ENCODE peak calls at places on chromosomes 16 and 17, in six cellular contexts. O, F, H, I, T and Q are unnamed samples.

GRCh38 chr17:47802341-47803022 is 19.1 kb downstream of the OSBPL7 start:
- DNase-seq in I (peak), T (no peak), H (peak), F (no peak), O (peak), Q (no peak)

GRCh38 chr17:27951872-27952271 is 58.7 kb upstream of the LYRM9 start:
- DNase-seq in F (no peak), T (no peak), O (no peak), H (no peak), I (no peak), Q (no peak)

GRCh38 chr16:12436201-12436657 is 367.5 kb downstream of the CPPED1 start:
- DNase-seq in F (no peak), I (no peak), T (no peak), H (no peak), O (peak), Q (no peak)

GRCh38 chr17:2965621-2966275 is 97.7 kb downstream of the OR1D5 start:
- DNase-seq in H (no peak), O (peak), I (no peak), F (no peak), T (no peak), Q (no peak)

GRCh38 chr16:83473926-83474660 is 333.7 kb upstream of the HSBP1 start:
- DNase-seq in H (no peak), F (no peak), I (no peak), O (no peak), T (no peak), Q (no peak)

GRCh38 chr17:64706224-64707076 is 44.3 kb upstream of the SMURF2 start:
- DNase-seq in H (no peak), T (no peak), F (no peak), O (no peak), I (no peak), Q (no peak)

GRCh38 chr16:7097537-7097936 is 235.1 kb upstream of the RBFOX1 start:
- DNase-seq in F (no peak), H (no peak), O (no peak), I (no peak), T (no peak), Q (no peak)

GRCh38 chr17:66444001-66444400 is 141.6 kb downstream of the PRKCA start:
- DNase-seq in O (no peak), I (no peak), T (no peak), F (no peak), H (no peak), Q (no peak)

GRCh38 chr16:12688972-12689850 is 114.5 kb downstream of the CPPED1 start:
- DNase-seq in I (no peak), T (no peak), O (no peak), H (no peak), F (no peak), Q (no peak)

GRCh38 chr17:57463103-57463885 is 207.0 kb downstream of the MSI2 start:
- DNase-seq in O (no peak), T (no peak), F (no peak), I (no peak), H (no peak), Q (no peak)

GRCh38 chr17:56085576-56086267 is 67.6 kb upstream of the ANKFN1 start:
- DNase-seq in H (peak), O (no peak), I (no peak), T (no peak), F (no peak), Q (no peak)

GRCh38 chr17:32487460-32488176 is 825 bp downstream of the CDK5R1 start:
- DNase-seq in H (no peak), O (no peak), F (peak), I (no peak), T (no peak), Q (no peak)

GRCh38 chr17:62179525-62180161 is 114.6 kb upstream of the MED13 start:
- DNase-seq in I (no peak), F (no peak), T (no peak), H (no peak), O (no peak), Q (no peak)

GRCh38 chr17:61400786-61401279 is 1.2 kb downstream of the TBX2 start:
- DNase-seq in H (no peak), I (no peak), T (no peak), F (no peak), O (no peak), Q (no peak)

GRCh38 chr17:67993998-67994361 is 2.3 kb downstream of the C17orf58 start:
- DNase-seq in I (peak), F (no peak), O (no peak), H (no peak), T (no peak), Q (no peak)

GRCh38 chr17:30570596-30571265 is 93.5 kb downstream of the GOSR1 start:
- DNase-seq in F (no peak), I (no peak), T (no peak), O (peak), H (no peak), Q (no peak)

GRCh38 chr16:79294568-79294967 is 306.0 kb downstream of the MAF start:
- DNase-seq in I (no peak), O (no peak), F (no peak), T (no peak), H (no peak), Q (no peak)

GRCh38 chr16:70663524-70664324 is 17.4 kb downstream of the IL34 start:
- DNase-seq in I (no peak), O (peak), H (no peak), F (peak), T (no peak), Q (no peak)

GRCh38 chr16:68227183-68227793 is 8.6 kb downstream of the ESRP2 start:
- DNase-seq in H (peak), F (no peak), I (no peak), T (no peak), O (no peak), Q (no peak)

GRCh38 chr17:65855675-65856074 is 294.2 kb upstream of the AXIN2 start:
- DNase-seq in O (no peak), F (no peak), I (no peak), H (no peak), T (no peak), Q (no peak)

GRCh38 chr16:11100239-11100750 is 155.7 kb downstream of the SOCS1 start:
- DNase-seq in F (no peak), O (peak), H (no peak), I (no peak), T (peak), Q (peak)

GRCh38 chr16:19835989-19836421 is 48.6 kb downstream of the GPRC5B start:
- DNase-seq in F (no peak), T (no peak), H (no peak), O (no peak), I (no peak), Q (no peak)

GRCh38 chr16:81790772-81791171 is 11.7 kb downstream of the PLCG2 start:
- DNase-seq in I (peak), F (no peak), H (no peak), O (no peak), T (no peak), Q (no peak)
- H3K27ac ChIP-seq in I (peak), F (no peak), H (no peak), O (no peak), T (no peak), Q (no peak)

GRCh38 chr16:86573646-86574508 is 4.5 kb upstream of the FOXL1 start:
- DNase-seq in O (no peak), H (no peak), I (no peak), T (no peak), F (no peak), Q (no peak)
- H3K27ac ChIP-seq in O (no peak), H (no peak), I (no peak), T (no peak), F (no peak), Q (no peak)

GRCh38 chr17:17352836-17353624 is 49.9 kb downstream of the NT5M start:
- DNase-seq in H (no peak), F (peak), I (no peak), O (no peak), T (no peak), Q (no peak)

GRCh38 chr17:17350491-17351355 is 47.5 kb downstream of the NT5M start:
- DNase-seq in T (no peak), I (no peak), O (peak), F (peak), H (no peak), Q (no peak)

GRCh38 chr17:17351901-17352781 is 49.0 kb downstream of the NT5M start:
- DNase-seq in O (peak), H (no peak), T (peak), F (peak), I (no peak), Q (no peak)

GRCh38 chr17:17349724-17350106 is 46.5 kb downstream of the NT5M start:
- DNase-seq in H (no peak), I (no peak), F (peak), T (no peak), O (peak), Q (no peak)

GRCh38 chr17:17351356-17351891 is 48.3 kb downstream of the NT5M start:
- DNase-seq in H (no peak), O (no peak), I (no peak), T (no peak), F (peak), Q (no peak)
- H3K27ac ChIP-seq in H (no peak), O (no peak), I (no peak), T (peak), F (no peak), Q (no peak)

GRCh38 chr17:15122857-15123256 is 142.3 kb downstream of the PMP22 start:
- DNase-seq in T (no peak), I (no peak), F (no peak), O (no peak), H (no peak), Q (no peak)
- H3K27ac ChIP-seq in T (no peak), I (no peak), F (no peak), O (no peak), H (no peak), Q (no peak)

DNA sequence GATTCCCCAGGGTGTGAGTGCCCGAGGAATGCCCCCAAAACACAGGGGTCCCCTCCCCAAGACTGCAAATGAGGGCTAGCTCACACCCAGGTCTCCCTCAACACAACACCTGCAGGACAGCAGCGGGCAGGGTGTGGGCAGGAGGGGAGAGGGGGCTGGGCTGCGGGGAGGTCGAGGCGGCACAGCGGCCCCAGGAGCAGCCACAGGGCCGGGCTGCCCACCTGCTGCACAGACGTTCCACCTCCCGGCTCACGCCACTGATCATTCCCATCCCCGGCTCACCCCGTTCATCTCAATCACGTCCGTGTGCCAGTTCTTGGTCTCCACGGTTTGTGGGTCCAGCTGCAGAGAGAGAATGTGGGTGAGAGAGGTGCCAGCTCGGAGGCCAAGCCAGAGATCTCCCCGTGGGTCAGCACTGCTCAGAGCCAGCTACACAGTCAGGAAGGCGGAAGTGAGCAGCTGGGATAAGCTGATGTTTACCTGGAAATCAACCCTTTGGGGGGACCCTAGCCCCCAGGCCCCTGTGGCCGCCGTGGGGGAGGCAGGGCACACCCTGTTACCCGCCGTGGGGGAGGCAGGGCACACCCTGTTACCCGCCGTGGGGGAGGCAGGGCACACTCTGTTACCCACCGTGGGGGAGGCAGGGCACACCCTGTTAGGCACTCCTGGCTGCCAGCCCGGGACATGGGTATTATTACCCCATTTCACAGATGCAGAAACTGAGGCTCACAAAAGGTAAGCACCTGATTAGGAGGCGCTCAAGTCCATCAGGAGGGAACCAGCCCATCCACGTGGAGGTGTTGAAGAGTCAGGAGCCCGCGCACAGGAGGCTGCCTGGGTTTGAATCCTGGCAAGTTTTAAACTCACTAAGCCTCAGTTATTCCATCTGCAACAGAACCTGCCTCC is 16.1 kb downstream of the TIMM22 start:
- DNase-seq in H (no peak), O (no peak), F (peak), I (no peak), T (no peak), Q (no peak)
- H3K27ac ChIP-seq in H (no peak), O (no peak), F (no peak), I (no peak), T (no peak), Q (no peak)

GRCh38 chr17:80795090-80795609 is 196.5 kb upstream of the CHMP6 start:
- DNase-seq in T (no peak), I (no peak), H (no peak), F (no peak), O (no peak), Q (no peak)
- H3K27ac ChIP-seq in T (no peak), I (no peak), H (no peak), F (no peak), O (no peak), Q (peak)

DNA sequence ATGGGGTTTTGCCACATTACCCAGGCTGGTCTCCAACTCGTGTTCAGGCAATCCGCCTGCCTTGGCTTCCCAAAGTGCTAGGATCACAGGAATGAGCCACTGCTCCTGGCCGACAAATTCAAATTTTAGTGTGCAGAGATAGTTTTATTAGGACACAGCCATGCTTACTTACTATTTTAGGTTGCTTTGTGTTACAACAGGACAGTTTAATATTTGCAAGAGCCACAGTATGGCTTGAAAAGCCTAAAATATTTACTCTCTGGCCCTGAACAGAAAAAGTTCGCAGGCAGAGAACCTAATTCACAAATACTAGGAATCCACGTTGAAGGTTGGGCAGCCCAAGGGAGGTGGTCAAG is 12.6 kb upstream of the ETV4 start:
- DNase-seq in H (no peak), F (no peak), I (no peak), O (no peak), T (no peak), Q (no peak)
- H3K27ac ChIP-seq in H (no peak), F (no peak), I (no peak), O (no peak), T (no peak), Q (no peak)

GRCh38 chr16:1763521-1764511 is 7.5 kb downstream of the NME3 start:
- DNase-seq in H (no peak), O (peak), T (no peak), I (peak), F (no peak), Q (no peak)

GRCh38 chr16:1764971-1765370 is 6.4 kb downstream of the NME3 start:
- DNase-seq in O (no peak), I (no peak), F (no peak), H (no peak), T (no peak), Q (no peak)

GRCh38 chr16:1761751-1762150 is 9.6 kb downstream of the NME3 start:
- DNase-seq in I (no peak), H (no peak), O (no peak), F (peak), T (no peak), Q (no peak)

GRCh38 chr16:1762196-1762878 is 9.0 kb downstream of the NME3 start:
- DNase-seq in H (no peak), F (no peak), O (no peak), I (no peak), T (no peak), Q (no peak)

DNA sequence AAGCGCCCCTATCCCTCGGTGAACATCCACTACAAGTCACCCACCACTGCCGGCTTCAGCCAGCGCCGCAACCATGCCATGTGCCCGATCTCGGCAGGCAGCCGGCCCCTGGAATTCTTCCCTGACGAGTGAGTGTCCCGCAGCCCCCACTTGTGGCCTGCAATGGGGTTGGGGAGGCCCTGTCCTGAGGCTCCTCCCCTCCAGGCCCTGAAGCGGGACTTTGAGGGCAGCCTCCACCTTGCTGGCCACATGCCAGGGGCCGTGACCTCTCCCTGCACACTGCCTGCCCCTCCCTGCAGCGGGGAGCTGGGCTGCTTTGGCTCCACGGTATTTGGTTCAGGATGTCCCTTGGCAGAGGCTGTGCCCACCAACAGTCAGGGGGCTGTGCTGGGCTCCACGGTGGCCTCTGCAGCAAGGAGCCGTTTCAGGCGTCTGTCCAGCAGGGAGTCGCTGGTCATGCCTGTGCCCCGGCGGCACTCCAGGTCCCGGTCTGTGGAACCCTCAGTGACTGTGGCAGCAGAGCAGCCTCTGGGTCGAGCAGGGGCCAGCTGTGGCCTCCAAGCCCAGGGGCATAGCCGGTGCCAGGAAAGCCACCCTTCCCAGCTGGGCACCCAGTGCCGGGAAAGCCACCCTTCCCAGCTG is 8.3 kb downstream of the NME3 start:
- DNase-seq in O (peak), H (no peak), F (no peak), I (no peak), T (no peak), Q (no peak)
- H3K27ac ChIP-seq in O (no peak), H (no peak), F (no peak), I (no peak), T (no peak), Q (no peak)

GRCh38 chr17:45262516-45263476 is 902 bp upstream of the SPATA32 start:
- DNase-seq in H (no peak), O (peak), I (no peak), T (no peak), F (peak), Q (no peak)
- H3K27ac ChIP-seq in H (no peak), O (no peak), I (no peak), T (peak), F (no peak), Q (no peak)

DNA sequence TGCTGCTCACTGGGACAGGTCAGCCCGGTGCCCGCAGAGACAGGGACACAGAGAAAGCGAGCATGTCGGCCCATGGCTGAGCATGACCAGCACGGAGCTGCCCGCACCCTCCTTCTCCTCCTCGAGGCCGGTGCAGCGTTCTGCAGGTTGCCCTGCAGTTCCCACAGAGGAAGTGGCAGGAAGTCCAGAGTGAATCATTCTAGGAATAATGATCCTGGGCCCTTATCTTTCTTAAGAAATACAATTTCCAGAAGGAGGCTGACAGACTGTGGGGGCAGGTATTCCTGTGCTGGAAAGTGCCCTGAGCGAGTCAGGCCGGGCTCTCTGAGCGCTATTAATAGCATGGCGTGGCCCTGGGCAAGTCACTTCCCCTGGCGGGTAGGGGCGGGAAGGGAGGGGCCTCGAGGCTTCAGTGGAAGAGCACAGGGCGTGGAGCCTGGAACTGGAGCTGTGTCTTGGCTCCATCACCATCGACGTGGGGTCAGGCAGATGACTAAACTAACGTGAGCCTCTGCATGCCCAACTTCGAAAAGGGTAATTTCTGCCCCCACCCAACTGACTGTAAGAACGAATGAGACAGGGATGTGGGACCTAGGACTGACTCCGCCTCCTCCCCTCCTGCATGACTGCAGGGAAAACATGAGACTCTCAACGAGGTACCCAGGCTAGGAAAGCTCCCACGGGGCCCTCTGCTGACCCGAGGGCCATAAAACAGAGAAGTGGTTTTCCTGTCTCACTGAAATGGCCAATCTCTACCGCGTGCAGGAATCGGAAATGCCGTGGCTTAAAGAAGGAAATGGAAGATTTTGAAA is 9.8 kb downstream of the TMEM204 start:
- DNase-seq in T (peak), F (peak), O (peak), H (no peak), I (no peak), Q (no peak)
- H3K27ac ChIP-seq in T (peak), F (peak), O (no peak), H (no peak), I (no peak), Q (no peak)